ENCODE peak calls at places on chromosomes 12 and 14, in eight cellular contexts. One of them, this sample, is unnamed.

GRCh38 chr14:24430682-24431568 is 1.2 kb downstream of the KHNYN start:
- DNase-seq in LNCaP clone FGC: no peak
- DNase-seq in HuH-7.5: no peak
- DNase-seq in small intestine: no peak
- DNase-seq in right lobe of liver: no peak
- DNase-seq in iPS DF 6.9: no peak
- DNase-seq in astrocyte of the spinal cord: peak; percentile 40
- DNase-seq in lower leg skin: no peak
- DNase-seq in this sample: peak; percentile 72

GRCh38 chr14:77988966-77989365 is 181.2 kb upstream of the NRXN3 start:
- DNase-seq in small intestine: no peak
- DNase-seq in right lobe of liver: no peak
- DNase-seq in lower leg skin: no peak
- DNase-seq in LNCaP clone FGC: no peak
- DNase-seq in astrocyte of the spinal cord: peak; percentile 94
- DNase-seq in iPS DF 6.9: no peak
- DNase-seq in HuH-7.5: no peak
- DNase-seq in this sample: no peak

GRCh38 chr12:23830210-23830609 is 119.3 kb downstream of the SOX5 start:
- DNase-seq in HuH-7.5: no peak
- DNase-seq in LNCaP clone FGC: no peak
- DNase-seq in iPS DF 6.9: no peak
- DNase-seq in small intestine: no peak
- DNase-seq in lower leg skin: no peak
- DNase-seq in right lobe of liver: no peak
- DNase-seq in astrocyte of the spinal cord: no peak
- DNase-seq in this sample: no peak

GRCh38 chr14:66228267-66228970 is 257.8 kb upstream of the CCDC196 start:
- DNase-seq in right lobe of liver: no peak
- DNase-seq in iPS DF 6.9: no peak
- DNase-seq in astrocyte of the spinal cord: peak; percentile 5
- DNase-seq in LNCaP clone FGC: no peak
- DNase-seq in lower leg skin: no peak
- DNase-seq in small intestine: no peak
- DNase-seq in HuH-7.5: no peak
- DNase-seq in this sample: no peak

GRCh38 chr12:49974231-49974675 is 1.5 kb downstream of the AQP6 start:
- DNase-seq in small intestine: no peak
- DNase-seq in HuH-7.5: no peak
- DNase-seq in astrocyte of the spinal cord: peak; percentile 61
- DNase-seq in LNCaP clone FGC: no peak
- DNase-seq in lower leg skin: no peak
- DNase-seq in right lobe of liver: peak; percentile 73
- DNase-seq in iPS DF 6.9: no peak
- DNase-seq in this sample: peak; percentile 59

GRCh38 chr12:1773937-1774655 is 46.3 kb upstream of the LRTM2 start:
- DNase-seq in astrocyte of the spinal cord: peak; percentile 15
- DNase-seq in LNCaP clone FGC: peak; percentile 46
- DNase-seq in lower leg skin: no peak
- DNase-seq in iPS DF 6.9: no peak
- DNase-seq in right lobe of liver: no peak
- DNase-seq in HuH-7.5: no peak
- DNase-seq in small intestine: no peak
- DNase-seq in this sample: no peak

GRCh38 chr12:20868277-20868676 is 57.8 kb downstream of the SLCO1B3 start:
- DNase-seq in iPS DF 6.9: no peak
- DNase-seq in small intestine: no peak
- DNase-seq in right lobe of liver: no peak
- DNase-seq in lower leg skin: no peak
- DNase-seq in astrocyte of the spinal cord: no peak
- DNase-seq in LNCaP clone FGC: no peak
- DNase-seq in HuH-7.5: no peak
- DNase-seq in this sample: no peak

GRCh38 chr14:52031781-52032180 is 37.1 kb downstream of the NID2 start:
- DNase-seq in lower leg skin: no peak
- DNase-seq in iPS DF 6.9: no peak
- DNase-seq in astrocyte of the spinal cord: peak; percentile 92
- DNase-seq in HuH-7.5: no peak
- DNase-seq in small intestine: no peak
- DNase-seq in right lobe of liver: no peak
- DNase-seq in LNCaP clone FGC: no peak
- DNase-seq in this sample: no peak

GRCh38 chr14:69154779-69155178 is 1.9 kb upstream of the DCAF5 start:
- DNase-seq in right lobe of liver: no peak
- DNase-seq in HuH-7.5: peak; percentile 19
- DNase-seq in iPS DF 6.9: no peak
- DNase-seq in astrocyte of the spinal cord: no peak
- DNase-seq in lower leg skin: no peak
- DNase-seq in small intestine: peak; percentile 35
- DNase-seq in LNCaP clone FGC: no peak
- DNase-seq in this sample: no peak

GRCh38 chr14:33943081-33943480 is 7.8 kb downstream of the EGLN3 start:
- DNase-seq in HuH-7.5: no peak
- DNase-seq in lower leg skin: no peak
- DNase-seq in LNCaP clone FGC: peak; percentile 80
- DNase-seq in right lobe of liver: peak; percentile 60
- DNase-seq in astrocyte of the spinal cord: no peak
- DNase-seq in iPS DF 6.9: no peak
- DNase-seq in small intestine: peak; percentile 74
- DNase-seq in this sample: no peak

GRCh38 chr14:94548999-94549985 is 11.9 kb upstream of the SERPINA4 start:
- DNase-seq in small intestine: peak; percentile 28
- DNase-seq in astrocyte of the spinal cord: peak; percentile 57
- DNase-seq in HuH-7.5: peak; percentile 33
- DNase-seq in iPS DF 6.9: peak; percentile 35
- DNase-seq in right lobe of liver: peak; percentile 65
- DNase-seq in LNCaP clone FGC: no peak
- DNase-seq in lower leg skin: peak; percentile 91
- DNase-seq in this sample: peak; percentile 68

GRCh38 chr14:23577710-23578392 is 739 bp downstream of the JPH4 start:
- DNase-seq in astrocyte of the spinal cord: no peak
- DNase-seq in HuH-7.5: no peak
- DNase-seq in lower leg skin: peak; percentile 42
- DNase-seq in iPS DF 6.9: no peak
- DNase-seq in right lobe of liver: no peak
- DNase-seq in small intestine: no peak
- DNase-seq in LNCaP clone FGC: no peak
- DNase-seq in this sample: no peak

GRCh38 chr12:115451785-115452736 is 768.1 kb upstream of the TBX3 start:
- DNase-seq in astrocyte of the spinal cord: no peak
- DNase-seq in small intestine: peak; percentile 73
- DNase-seq in right lobe of liver: no peak
- DNase-seq in iPS DF 6.9: no peak
- DNase-seq in HuH-7.5: peak; percentile 43
- DNase-seq in lower leg skin: no peak
- DNase-seq in LNCaP clone FGC: no peak
- DNase-seq in this sample: peak; percentile 68

GRCh38 chr14:59127437-59127732 is 61.1 kb upstream of the DAAM1 start:
- DNase-seq in right lobe of liver: no peak
- DNase-seq in LNCaP clone FGC: no peak
- DNase-seq in astrocyte of the spinal cord: no peak
- DNase-seq in iPS DF 6.9: no peak
- DNase-seq in HuH-7.5: no peak
- DNase-seq in small intestine: no peak
- DNase-seq in lower leg skin: no peak
- DNase-seq in this sample: no peak

GRCh38 chr12:54294152-54294913 is 6.5 kb downstream of the NFE2 start:
- DNase-seq in LNCaP clone FGC: no peak
- DNase-seq in HuH-7.5: peak; percentile 79
- DNase-seq in iPS DF 6.9: no peak
- DNase-seq in lower leg skin: peak; percentile 88
- DNase-seq in astrocyte of the spinal cord: no peak
- DNase-seq in right lobe of liver: peak; percentile 73
- DNase-seq in small intestine: peak; percentile 80
- DNase-seq in this sample: peak; percentile 82

GRCh38 chr14:43147480-43147879 is 1359.6 kb downstream of the FSCB start:
- DNase-seq in small intestine: no peak
- DNase-seq in astrocyte of the spinal cord: no peak
- DNase-seq in LNCaP clone FGC: no peak
- DNase-seq in right lobe of liver: no peak
- DNase-seq in iPS DF 6.9: no peak
- DNase-seq in HuH-7.5: no peak
- DNase-seq in lower leg skin: no peak
- DNase-seq in this sample: no peak

GRCh38 chr12:5783274-5783920 is 161.7 kb downstream of the ANO2 start:
- DNase-seq in HuH-7.5: no peak
- DNase-seq in iPS DF 6.9: no peak
- DNase-seq in small intestine: peak; percentile 9
- DNase-seq in astrocyte of the spinal cord: no peak
- DNase-seq in lower leg skin: no peak
- DNase-seq in right lobe of liver: no peak
- DNase-seq in LNCaP clone FGC: no peak
- DNase-seq in this sample: no peak

This sample was measured in mucosa of descending colon.